ENCODE peak calls at places on chromosomes 16 and 17, in four cellular contexts. H, K, Y and W are unnamed samples.

GRCh38 chr16:75304521-75305363 is 53.3 kb upstream of the BCAR1 start:
- DNase-seq in K (peak), Y (peak), H (no peak), W (no peak)

GRCh38 chr16:11481987-11482386 is 104.7 kb downstream of the LITAF start:
- DNase-seq in Y (no peak), H (no peak), K (no peak), W (no peak)

GRCh38 chr17:7029659-7030058 is 6.2 kb upstream of the SLC16A13 start:
- DNase-seq in Y (no peak), H (peak), K (no peak), W (no peak)

GRCh38 chr16:8859913-8860881 is 8.6 kb downstream of the CARHSP1 start:
- DNase-seq in K (peak), Y (peak), H (no peak), W (no peak)

GRCh38 chr16:68275611-68276191 is 11.4 kb downstream of the SLC7A6 start:
- DNase-seq in K (no peak), H (peak), Y (no peak), W (peak)

GRCh38 chr17:7215652-7216139 is 3.9 kb downstream of the DLG4 start:
- DNase-seq in Y (no peak), K (no peak), H (no peak), W (no peak)

GRCh38 chr17:60086822-60087591 is 8.3 kb upstream of the HEATR6 start:
- DNase-seq in H (no peak), K (no peak), Y (no peak), W (no peak)

GRCh38 chr17:12730931-12731521 is 58.3 kb upstream of the ARHGAP44 start:
- DNase-seq in Y (peak), K (peak), H (no peak), W (no peak)

GRCh38 chr17:47208744-47209488 is at the start of gene MYL4:
- DNase-seq in K (no peak), Y (no peak), H (no peak), W (no peak)

GRCh38 chr17:77129568-77130301 is 11.0 kb upstream of the SEC14L1 start:
- DNase-seq in Y (no peak), K (no peak), H (no peak), W (no peak)

GRCh38 chr17:75853410-75853809 is 1.7 kb downstream of the WBP2 start:
- DNase-seq in Y (no peak), H (no peak), K (no peak), W (no peak)

GRCh38 chr17:56085576-56086267 is 67.6 kb upstream of the ANKFN1 start:
- DNase-seq in Y (no peak), H (peak), K (no peak), W (no peak)

GRCh38 chr17:47254403-47254943 is 846 bp downstream of the ITGB3 start:
- DNase-seq in K (no peak), Y (no peak), H (no peak), W (no peak)

GRCh38 chr17:7313028-7313889 is 1.9 kb downstream of the GPS2 start:
- DNase-seq in K (no peak), Y (no peak), H (no peak), W (no peak)

GRCh38 chr17:44543213-44543904 is 13.9 kb upstream of the FZD2 start:
- DNase-seq in Y (no peak), K (no peak), H (no peak), W (no peak)

GRCh38 chr17:50056961-50057330 is 1.0 kb downstream of the ITGA3 start:
- DNase-seq in H (no peak), Y (no peak), K (peak), W (no peak)

GRCh38 chr17:68906638-68907037 is 48.6 kb downstream of the ABCA8 start:
- DNase-seq in K (no peak), H (peak), Y (no peak), W (no peak)

GRCh38 chr16:15643453-15644305 is 725 bp upstream of the MARF1 start:
- DNase-seq in K (no peak), Y (peak), H (peak), W (no peak)

GRCh38 chr17:2924211-2924610 is 128.0 kb downstream of the RAP1GAP2 start:
- DNase-seq in K (no peak), Y (no peak), H (no peak), W (no peak)

GRCh38 chr17:82085931-82086764 is 11.9 kb downstream of the FASN start:
- DNase-seq in H (no peak), K (no peak), Y (no peak), W (no peak)

GRCh38 chr17:82084373-82085030 is 13.5 kb downstream of the FASN start:
- DNase-seq in Y (no peak), H (no peak), K (no peak), W (no peak)

GRCh38 chr17:82086941-82087906 is 10.8 kb downstream of the FASN start:
- DNase-seq in Y (no peak), K (no peak), H (no peak), W (no peak)

GRCh38 chr17:82083533-82084359 is 14.3 kb downstream of the FASN start:
- DNase-seq in H (no peak), K (no peak), Y (no peak), W (no peak)

GRCh38 chr17:82085031-82085861 is 12.8 kb downstream of the FASN start:
- DNase-seq in K (no peak), H (no peak), Y (no peak), W (no peak)
- H3K27ac ChIP-seq in K (no peak), H (no peak), Y (no peak), W (no peak)

DNA sequence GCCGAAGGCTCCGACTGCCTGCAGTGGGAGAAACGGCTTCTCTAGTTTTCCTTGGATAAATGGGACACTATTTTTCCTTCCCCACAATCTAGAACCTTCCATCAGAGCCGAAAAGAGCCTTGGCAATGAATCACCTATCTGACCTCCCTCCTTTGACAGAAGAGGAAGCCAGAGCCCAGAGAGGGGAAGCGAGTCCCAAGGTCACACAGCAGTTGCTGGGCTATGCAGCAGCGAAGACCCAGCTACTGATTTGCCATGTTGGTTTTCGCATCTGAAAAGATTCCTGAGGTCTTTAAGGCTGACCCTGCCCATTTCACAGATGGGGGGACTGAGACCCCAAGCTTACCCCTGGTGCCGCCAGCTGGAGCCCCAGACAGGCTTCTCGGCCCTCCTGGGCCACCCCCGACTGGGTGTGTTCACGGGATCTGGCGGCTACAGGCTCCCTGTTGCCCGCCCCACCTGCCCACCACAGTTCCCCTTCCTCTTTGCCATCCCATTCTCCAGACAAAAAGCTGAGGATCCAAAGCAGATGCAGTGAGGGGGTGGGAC is 45.9 kb downstream of the RAI1 start:
- DNase-seq in Y (no peak), H (no peak), K (no peak), W (no peak)
- H3K4me3 ChIP-seq in Y (no peak), H (no peak), K (no peak), W (no peak)

GRCh38 chr17:42623732-42624596 is 14.5 kb downstream of the TUBG1 start:
- DNase-seq in Y (no peak), H (no peak), K (peak), W (no peak)
- TF ChIP-seq CTCF in Y (no peak), H (no peak), K (no peak), W (no peak)

GRCh38 chr17:57928898-57929297 is 26.3 kb downstream of the CUEDC1 start:
- DNase-seq in Y (no peak), K (no peak), H (no peak), W (no peak)
- H3K27ac ChIP-seq in Y (no peak), K (no peak), H (no peak), W (no peak)

GRCh38 chr17:64653325-64653984 is 8.7 kb downstream of the SMURF2 start:
- DNase-seq in H (no peak), K (no peak), Y (no peak), W (no peak)
- H3K4me3 ChIP-seq in H (no peak), K (no peak), Y (no peak), W (no peak)

GRCh38 chr17:20008242-20009051 is 712 bp upstream of the SPECC1 start:
- DNase-seq in H (no peak), K (no peak), Y (peak), W (no peak)

GRCh38 chr17:20010886-20011402 is 1.8 kb downstream of the SPECC1 start:
- DNase-seq in H (no peak), Y (no peak), K (no peak), W (no peak)

GRCh38 chr17:20009052-20009301 is 182 bp upstream of the SPECC1 start:
- DNase-seq in K (no peak), H (no peak), Y (no peak), W (no peak)

GRCh38 chr17:20009302-20010098 is at the start of gene SPECC1:
- DNase-seq in H (peak), K (peak), Y (peak), W (peak)

DNA sequence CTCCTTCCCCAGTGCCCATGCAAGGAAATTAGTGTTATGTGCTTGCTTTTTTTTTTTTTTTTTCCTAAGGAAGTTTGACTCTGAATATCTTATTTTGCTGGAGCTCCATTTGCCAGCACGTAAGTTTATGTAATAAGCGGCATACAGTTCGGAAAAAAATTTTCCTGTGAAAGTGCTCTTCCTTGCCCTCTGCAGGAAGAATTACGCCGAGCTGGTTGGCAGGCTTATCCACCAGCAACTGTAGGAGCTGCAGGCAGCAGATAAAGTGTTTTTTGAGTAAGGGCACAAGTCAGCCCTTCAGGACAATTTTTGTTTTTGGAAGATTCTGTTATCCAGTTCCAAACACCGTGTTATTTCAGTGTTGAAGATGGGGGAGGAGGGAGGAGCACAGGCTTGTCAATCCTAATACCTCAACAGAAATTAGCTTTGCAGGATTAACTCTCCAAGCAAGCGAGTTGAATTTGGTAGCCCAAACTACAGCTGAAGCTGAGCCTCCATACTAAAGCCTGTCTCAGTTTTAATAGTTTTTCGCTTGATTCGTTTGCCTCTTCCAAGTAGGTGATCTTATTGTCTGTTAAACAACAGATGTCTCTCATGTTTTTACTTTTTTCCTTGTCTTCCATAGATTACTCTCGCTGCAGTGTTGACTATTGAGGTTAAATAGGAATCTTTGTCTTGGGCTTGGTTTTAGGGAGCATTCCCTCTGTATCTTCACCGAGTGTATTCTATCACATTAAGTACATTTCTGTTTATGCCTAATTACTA is 1.1 kb downstream of the SPECC1 start:
- DNase-seq in H (peak), K (peak), Y (peak), W (peak)
- TF ChIP-seq CTCF in H (peak), K (peak), Y (peak), W (no peak)

DNA sequence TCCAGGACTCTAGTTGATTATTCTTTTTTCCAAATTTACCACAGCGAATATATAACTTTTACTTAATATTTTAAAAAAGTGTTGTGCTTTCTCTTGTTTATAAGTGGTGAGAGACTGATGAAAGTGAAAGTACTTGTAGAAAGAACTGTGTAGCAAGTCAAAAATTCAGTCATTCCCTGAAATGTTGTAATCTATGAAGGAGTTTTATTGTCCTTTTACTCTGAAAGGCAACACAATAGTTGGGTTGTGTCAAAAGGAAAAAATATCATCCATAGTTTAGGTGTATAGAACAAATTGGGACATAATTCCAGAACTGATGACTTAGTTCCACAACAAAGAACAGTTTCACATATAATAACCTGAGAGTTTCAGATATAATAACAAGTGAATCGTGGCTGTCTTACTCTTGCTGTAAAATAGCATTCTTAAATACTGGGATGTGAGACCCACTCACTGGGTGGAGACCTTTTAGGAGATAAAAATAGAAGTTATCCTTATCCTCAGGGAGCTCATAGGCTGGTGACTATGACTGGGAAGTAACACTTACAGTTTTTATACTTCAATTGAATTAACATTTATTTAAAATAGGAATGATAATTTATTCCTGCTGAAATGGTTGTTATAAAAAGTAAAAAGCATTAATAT is 20.6 kb downstream of the CYB5B start:
- DNase-seq in H (no peak), K (no peak), Y (no peak), W (no peak)
- H3K27ac ChIP-seq in H (no peak), K (no peak), Y (peak), W (peak)

DNA sequence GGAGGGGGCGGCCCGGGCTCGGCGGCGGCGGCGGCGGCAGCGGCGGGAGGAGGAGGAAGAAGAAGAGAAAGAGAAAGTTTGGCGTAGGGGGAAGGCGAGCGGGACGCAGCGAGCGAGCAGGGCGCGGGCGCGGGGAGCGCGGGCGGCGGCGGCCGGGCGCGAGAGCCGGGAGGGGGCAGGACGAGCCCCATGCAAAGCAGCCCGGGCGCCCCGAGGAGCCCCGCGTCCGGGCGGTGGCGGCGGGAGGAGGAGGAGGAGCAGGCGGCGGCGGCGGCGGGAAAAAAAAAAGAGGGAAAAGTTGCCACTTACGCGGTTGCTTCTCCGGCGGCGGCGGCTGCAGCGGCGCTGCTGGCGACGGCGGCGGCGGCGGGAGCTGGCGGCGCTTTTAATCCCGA is 10.3 kb upstream of the ZFHX3 start:
- DNase-seq in H (peak), K (peak), Y (peak), W (no peak)
- H3K4me3 ChIP-seq in H (no peak), K (peak), Y (peak), W (no peak)

GRCh38 chr16:30777591-30778297 is 9.3 kb downstream of the ZNF629 start:
- DNase-seq in H (no peak), Y (no peak), K (no peak), W (no peak)
- TF ChIP-seq CTCF in H (no peak), Y (no peak), K (no peak), W (no peak)